ENCODE peak calls at places on chromosomes 2 and 18, in five cellular contexts. One of them, this sample, is unnamed.
A peak's percentile ranks its signal among the peaks of the same experiment; 100 is the strongest.

GRCh38 chr18:9575558-9575957 is 38.8 kb downstream of the PPP4R1 start:
- DNase-seq in GM04503: peak; percentile 43
- DNase-seq in NCI-H1694 treated with DMSO at 0.1 percent for 48 hours: no peak
- DNase-seq in HEK293T: peak; percentile 59
- DNase-seq in keratinocyte: peak; percentile 61
- DNase-seq in this sample: peak; percentile 77

GRCh38 chr2:211454684-211455083 is 898.3 kb downstream of the CPS1 start:
- DNase-seq in GM04503: no peak
- DNase-seq in NCI-H1694 treated with DMSO at 0.1 percent for 48 hours: no peak
- DNase-seq in HEK293T: no peak
- DNase-seq in keratinocyte: no peak
- DNase-seq in this sample: no peak

GRCh38 chr18:79964330-79965118 is at the start of gene HSBP1L1:
- DNase-seq in GM04503: no peak
- DNase-seq in NCI-H1694 treated with DMSO at 0.1 percent for 48 hours: no peak
- DNase-seq in HEK293T: peak; percentile 49
- DNase-seq in keratinocyte: no peak
- DNase-seq in this sample: no peak

GRCh38 chr2:147365577-147365976 is 479.3 kb upstream of the ACVR2A start:
- DNase-seq in GM04503: no peak
- DNase-seq in NCI-H1694 treated with DMSO at 0.1 percent for 48 hours: no peak
- DNase-seq in HEK293T: no peak
- DNase-seq in keratinocyte: no peak
- DNase-seq in this sample: no peak

GRCh38 chr2:42030196-42030759 is 17.5 kb upstream of the PKDCC start:
- DNase-seq in GM04503: no peak
- DNase-seq in NCI-H1694 treated with DMSO at 0.1 percent for 48 hours: no peak
- DNase-seq in HEK293T: no peak
- DNase-seq in keratinocyte: no peak
- DNase-seq in this sample: no peak

GRCh38 chr2:65355190-65355831 is 77.1 kb downstream of the SPRED2 start:
- DNase-seq in GM04503: no peak
- DNase-seq in NCI-H1694 treated with DMSO at 0.1 percent for 48 hours: no peak
- DNase-seq in HEK293T: no peak
- DNase-seq in keratinocyte: no peak
- DNase-seq in this sample: no peak

GRCh38 chr2:209501579-209501978 is 77.7 kb downstream of the MAP2 start:
- DNase-seq in GM04503: no peak
- DNase-seq in NCI-H1694 treated with DMSO at 0.1 percent for 48 hours: no peak
- DNase-seq in HEK293T: no peak
- DNase-seq in keratinocyte: no peak
- DNase-seq in this sample: no peak

GRCh38 chr2:230664128-230664527 is 48.5 kb upstream of the CAB39 start:
- DNase-seq in GM04503: no peak
- DNase-seq in NCI-H1694 treated with DMSO at 0.1 percent for 48 hours: no peak
- DNase-seq in HEK293T: no peak
- DNase-seq in keratinocyte: no peak
- DNase-seq in this sample: no peak

GRCh38 chr2:41955641-41956040 is 92.2 kb upstream of the PKDCC start:
- DNase-seq in GM04503: no peak
- DNase-seq in NCI-H1694 treated with DMSO at 0.1 percent for 48 hours: no peak
- DNase-seq in HEK293T: no peak
- DNase-seq in keratinocyte: no peak
- DNase-seq in this sample: no peak

GRCh38 chr2:55047677-55048299 is 2.5 kb downstream of the RTN4 start:
- DNase-seq in GM04503: no peak
- DNase-seq in NCI-H1694 treated with DMSO at 0.1 percent for 48 hours: peak; percentile 42
- DNase-seq in HEK293T: no peak
- DNase-seq in keratinocyte: no peak
- DNase-seq in this sample: no peak

GRCh38 chr2:23602113-23602512 is 217.1 kb downstream of the KLHL29 start:
- DNase-seq in GM04503: no peak
- DNase-seq in NCI-H1694 treated with DMSO at 0.1 percent for 48 hours: no peak
- DNase-seq in HEK293T: no peak
- DNase-seq in keratinocyte: no peak
- DNase-seq in this sample: peak; percentile 63

This sample was measured in AG04449.